ENCODE peak calls at places on chromosomes 3 and 15, in eight cellular contexts. W is neural progenitor cell, K is AG08395, D is ecto neural progenitor cell, L is SJCRH30, P is GM20000, O is islet precursor cell, G is GM12865. A is an unnamed sample.

GRCh38 chr15:40772014-40772413 is 2.2 kb downstream of the C15orf62 start:
- DNase-seq in W (no peak), K (no peak), D (no peak), L (no peak), P (no peak), O (no peak), G (no peak), A (no peak)

GRCh38 chr15:51281368-51281967 is 56.9 kb downstream of the CYP19A1 start:
- DNase-seq in W (peak), K (peak), D (peak), L (peak), P (peak), O (peak), G (peak), A (peak)

GRCh38 chr15:70902105-70902504 is 9.5 kb downstream of the LRRC49 start:
- DNase-seq in W (no peak), K (peak), D (no peak), L (no peak), P (no peak), O (peak), G (no peak), A (no peak)

GRCh38 chr3:67127254-67127653 is 129.1 kb downstream of the KBTBD8 start:
- DNase-seq in W (no peak), K (no peak), D (no peak), L (no peak), P (no peak), O (no peak), G (no peak), A (no peak)

GRCh38 chr3:52838561-52839267 is 3.9 kb upstream of the MUSTN1 start:
- DNase-seq in W (no peak), K (no peak), D (no peak), L (no peak), P (no peak), O (no peak), G (no peak), A (no peak)

GRCh38 chr15:78708713-78709112 is 67.7 kb upstream of the CHRNB4 start:
- DNase-seq in W (no peak), K (no peak), D (no peak), L (no peak), P (no peak), O (no peak), G (no peak), A (no peak)

GRCh38 chr3:50639055-50639494 is 22.1 kb downstream of the MAPKAPK3 start:
- DNase-seq in W (no peak), K (peak), D (no peak), L (peak), P (no peak), O (peak), G (no peak), A (no peak)

GRCh38 chr3:64650096-64650622 is 37.6 kb downstream of the ADAMTS9 start:
- DNase-seq in W (no peak), K (no peak), D (no peak), L (no peak), P (no peak), O (no peak), G (no peak), A (peak)

GRCh38 chr3:61299981-61300380 is 48.7 kb upstream of the FHIT start:
- DNase-seq in W (no peak), K (no peak), D (no peak), L (no peak), P (no peak), O (no peak), G (no peak), A (no peak)

GRCh38 chr3:14343338-14344112 is 58.9 kb upstream of the SLC6A6 start:
- DNase-seq in W (no peak), K (peak), D (no peak), L (no peak), P (no peak), O (peak), G (no peak), A (no peak)

GRCh38 chr3:111972891-111973290 is 5.9 kb upstream of the ABHD10 start:
- DNase-seq in W (no peak), K (no peak), D (no peak), L (no peak), P (no peak), O (no peak), G (no peak), A (no peak)

GRCh38 chr3:49839193-49839809 is 17.1 kb downstream of the TRAIP start:
- DNase-seq in W (peak), K (peak), D (peak), L (peak), P (peak), O (peak), G (peak), A (peak)

GRCh38 chr15:74332611-74333010 is 34.8 kb downstream of the CYP11A1 start:
- DNase-seq in W (no peak), K (no peak), D (no peak), L (no peak), P (no peak), O (no peak), G (no peak), A (no peak)

GRCh38 chr15:67548862-67549651 is 6.6 kb downstream of the MAP2K5 start:
- DNase-seq in W (peak), K (no peak), D (peak), L (peak), P (no peak), O (peak), G (no peak), A (peak)

GRCh38 chr3:13885704-13886010 is 5.8 kb upstream of the WNT7A start:
- DNase-seq in W (no peak), K (no peak), D (peak), L (no peak), P (no peak), O (no peak), G (no peak), A (no peak)

GRCh38 chr3:105518806-105519418 is 152.2 kb downstream of the ALCAM start:
- DNase-seq in W (peak), K (peak), D (no peak), L (peak), P (peak), O (no peak), G (peak), A (peak)

GRCh38 chr3:49015765-49016164 is 2.6 kb downstream of the DALRD3 start:
- DNase-seq in W (no peak), K (no peak), D (no peak), L (no peak), P (no peak), O (no peak), G (no peak), A (no peak)

A was measured in left kidney.